ENCODE peak calls at places on chromosomes 4 and X, in seven cellular contexts. One of them, this sample, is unnamed. For H3K27me3, the result is how much of the 10 kb centered on the place peaks cover.

GRCh38 chrX:1524874-1525582 is 12.0 kb downstream of the P2RY8 start:
- DNase-seq in tibial artery: no peak
- DNase-seq in transverse colon: no peak
- DNase-seq in endothelial cell of umbilical vein: no peak
- DNase-seq in tibial nerve: no peak
- DNase-seq in ovary: no peak
- DNase-seq in PC-3: no peak
- DNase-seq in this sample: no peak

GRCh38 chr4:159048166-159048886 is 54.6 kb upstream of the RAPGEF2 start:
- DNase-seq in tibial artery: peak
- DNase-seq in tibial nerve: peak
- DNase-seq in endothelial cell of umbilical vein: peak
- DNase-seq in PC-3: peak
- DNase-seq in transverse colon: peak
- DNase-seq in ovary: peak
- DNase-seq in this sample: peak

GRCh38 chr4:7414046-7414445 is 20.7 kb downstream of the PSAPL1 start:
- DNase-seq in transverse colon: no peak
- DNase-seq in PC-3: no peak
- DNase-seq in ovary: peak
- DNase-seq in tibial artery: peak
- DNase-seq in endothelial cell of umbilical vein: no peak
- DNase-seq in tibial nerve: no peak
- DNase-seq in this sample: no peak

GRCh38 chr4:9773464-9773863 is 8.0 kb upstream of the DRD5 start:
- DNase-seq in PC-3: no peak
- DNase-seq in tibial artery: no peak
- DNase-seq in ovary: no peak
- DNase-seq in transverse colon: no peak
- DNase-seq in tibial nerve: no peak
- DNase-seq in endothelial cell of umbilical vein: no peak
- DNase-seq in this sample: no peak

GRCh38 chr4:55444822-55445221 is 49.1 kb downstream of the TMEM165 start:
- DNase-seq in PC-3: peak
- DNase-seq in ovary: no peak
- DNase-seq in endothelial cell of umbilical vein: peak
- DNase-seq in tibial artery: no peak
- DNase-seq in transverse colon: no peak
- DNase-seq in tibial nerve: no peak
- DNase-seq in this sample: peak

GRCh38 chrX:130834149-130834548 is 68.9 kb downstream of the ENOX2 start:
- DNase-seq in PC-3: no peak
- DNase-seq in transverse colon: no peak
- DNase-seq in endothelial cell of umbilical vein: peak
- DNase-seq in ovary: no peak
- DNase-seq in tibial artery: no peak
- DNase-seq in tibial nerve: no peak
- DNase-seq in this sample: no peak

GRCh38 chr4:102139132-102139573 is 206.1 kb downstream of the SLC39A8 start:
- DNase-seq in tibial artery: no peak
- DNase-seq in tibial nerve: no peak
- DNase-seq in transverse colon: no peak
- DNase-seq in ovary: no peak
- DNase-seq in endothelial cell of umbilical vein: peak
- DNase-seq in PC-3: peak
- DNase-seq in this sample: peak

GRCh38 chr4:141410839-141411238 is 190.1 kb downstream of the ZNF330 start:
- DNase-seq in tibial nerve: no peak
- DNase-seq in endothelial cell of umbilical vein: no peak
- DNase-seq in PC-3: no peak
- DNase-seq in ovary: no peak
- DNase-seq in tibial artery: no peak
- DNase-seq in transverse colon: no peak
- DNase-seq in this sample: no peak

GRCh38 chrX:9282325-9282724 is 182.5 kb upstream of the TBL1X start:
- DNase-seq in endothelial cell of umbilical vein: no peak
- DNase-seq in tibial nerve: peak
- DNase-seq in PC-3: no peak
- DNase-seq in ovary: no peak
- DNase-seq in tibial artery: no peak
- DNase-seq in transverse colon: no peak
- DNase-seq in this sample: no peak

DNA sequence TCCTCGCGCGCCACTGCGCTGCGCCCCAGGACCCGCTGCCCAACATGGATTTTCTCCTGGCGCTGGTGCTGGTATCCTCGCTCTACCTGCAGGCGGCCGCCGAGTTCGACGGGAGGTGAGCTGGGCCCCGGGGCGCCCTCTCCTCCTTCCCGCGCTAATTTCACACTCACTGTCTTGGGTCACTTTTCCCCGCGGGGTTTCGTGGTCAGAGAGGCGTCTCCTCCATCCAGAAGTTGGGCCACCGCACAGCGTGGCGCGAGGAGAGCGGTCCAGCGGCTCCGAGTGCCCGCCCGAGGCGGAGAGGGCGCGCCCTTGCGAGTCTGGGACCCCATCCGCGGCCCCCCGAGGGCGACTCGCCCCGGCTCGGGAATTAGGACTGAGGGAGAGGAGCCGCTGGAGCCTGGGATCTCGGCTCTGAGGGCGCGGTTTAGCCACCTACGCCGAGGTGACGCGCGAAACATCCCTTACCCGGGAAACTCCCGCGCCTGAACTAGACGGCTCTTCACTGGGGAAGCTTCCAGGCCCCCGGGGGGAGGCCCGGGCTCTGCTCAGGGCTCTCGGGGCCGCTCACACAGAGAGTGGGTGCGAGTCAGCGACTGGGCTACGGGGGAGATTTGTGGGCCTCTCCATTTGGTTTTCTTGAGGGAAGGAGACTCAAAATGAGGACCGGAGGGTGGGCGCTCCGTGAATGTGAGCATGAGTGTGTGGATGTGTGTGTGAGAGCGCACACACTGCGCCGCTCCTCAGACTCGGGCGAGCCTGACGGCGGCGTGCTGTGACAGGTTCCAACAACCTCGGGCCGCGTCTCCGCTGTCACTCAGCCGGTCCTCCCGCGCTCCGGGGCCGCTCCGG is 564 bp downstream of the NPNT start:
- DNase-seq in transverse colon: peak
- DNase-seq in PC-3: peak
- DNase-seq in ovary: no peak
- DNase-seq in tibial nerve: no peak
- DNase-seq in endothelial cell of umbilical vein: no peak
- DNase-seq in tibial artery: peak
- DNase-seq in this sample: peak
- TF ChIP-seq CTCF in transverse colon: peak
- TF ChIP-seq CTCF in PC-3: peak
- TF ChIP-seq CTCF in ovary: no peak
- TF ChIP-seq CTCF in tibial nerve: no peak
- TF ChIP-seq CTCF in endothelial cell of umbilical vein: no peak
- TF ChIP-seq CTCF in tibial artery: peak
- TF ChIP-seq CTCF in this sample: peak

GRCh38 chr4:116385583-116385982 is 699.8 kb downstream of the TRAM1L1 start:
- DNase-seq in transverse colon: no peak
- DNase-seq in PC-3: no peak
- DNase-seq in ovary: no peak
- DNase-seq in tibial artery: no peak
- DNase-seq in endothelial cell of umbilical vein: no peak
- DNase-seq in tibial nerve: no peak
- DNase-seq in this sample: no peak

GRCh38 chr4:116389139-116389538 is 696.2 kb downstream of the TRAM1L1 start:
- DNase-seq in tibial nerve: no peak
- DNase-seq in tibial artery: no peak
- DNase-seq in transverse colon: no peak
- DNase-seq in ovary: no peak
- DNase-seq in endothelial cell of umbilical vein: no peak
- DNase-seq in PC-3: no peak
- DNase-seq in this sample: no peak

GRCh38 chr4:116387942-116388474 is 697.4 kb downstream of the TRAM1L1 start:
- DNase-seq in tibial artery: no peak
- DNase-seq in PC-3: no peak
- DNase-seq in endothelial cell of umbilical vein: no peak
- DNase-seq in transverse colon: no peak
- DNase-seq in ovary: no peak
- DNase-seq in tibial nerve: no peak
- DNase-seq in this sample: no peak

GRCh38 chr4:116391020-116391419 is 694.4 kb downstream of the TRAM1L1 start:
- DNase-seq in PC-3: no peak
- DNase-seq in endothelial cell of umbilical vein: no peak
- DNase-seq in transverse colon: no peak
- DNase-seq in tibial artery: no peak
- DNase-seq in tibial nerve: no peak
- DNase-seq in ovary: no peak
- DNase-seq in this sample: no peak

GRCh38 chr4:116386856-116387255 is 698.5 kb downstream of the TRAM1L1 start:
- DNase-seq in transverse colon: no peak
- DNase-seq in tibial artery: no peak
- DNase-seq in tibial nerve: no peak
- DNase-seq in endothelial cell of umbilical vein: no peak
- DNase-seq in PC-3: no peak
- DNase-seq in ovary: no peak
- DNase-seq in this sample: no peak
- H3K27me3 ChIP-seq in transverse colon: under half
- H3K27me3 ChIP-seq in tibial artery: under half
- H3K27me3 ChIP-seq in tibial nerve: under half
- H3K27me3 ChIP-seq in endothelial cell of umbilical vein: under half
- H3K27me3 ChIP-seq in PC-3: under half
- H3K27me3 ChIP-seq in ovary: under half
- H3K27me3 ChIP-seq in this sample: under half

DNA sequence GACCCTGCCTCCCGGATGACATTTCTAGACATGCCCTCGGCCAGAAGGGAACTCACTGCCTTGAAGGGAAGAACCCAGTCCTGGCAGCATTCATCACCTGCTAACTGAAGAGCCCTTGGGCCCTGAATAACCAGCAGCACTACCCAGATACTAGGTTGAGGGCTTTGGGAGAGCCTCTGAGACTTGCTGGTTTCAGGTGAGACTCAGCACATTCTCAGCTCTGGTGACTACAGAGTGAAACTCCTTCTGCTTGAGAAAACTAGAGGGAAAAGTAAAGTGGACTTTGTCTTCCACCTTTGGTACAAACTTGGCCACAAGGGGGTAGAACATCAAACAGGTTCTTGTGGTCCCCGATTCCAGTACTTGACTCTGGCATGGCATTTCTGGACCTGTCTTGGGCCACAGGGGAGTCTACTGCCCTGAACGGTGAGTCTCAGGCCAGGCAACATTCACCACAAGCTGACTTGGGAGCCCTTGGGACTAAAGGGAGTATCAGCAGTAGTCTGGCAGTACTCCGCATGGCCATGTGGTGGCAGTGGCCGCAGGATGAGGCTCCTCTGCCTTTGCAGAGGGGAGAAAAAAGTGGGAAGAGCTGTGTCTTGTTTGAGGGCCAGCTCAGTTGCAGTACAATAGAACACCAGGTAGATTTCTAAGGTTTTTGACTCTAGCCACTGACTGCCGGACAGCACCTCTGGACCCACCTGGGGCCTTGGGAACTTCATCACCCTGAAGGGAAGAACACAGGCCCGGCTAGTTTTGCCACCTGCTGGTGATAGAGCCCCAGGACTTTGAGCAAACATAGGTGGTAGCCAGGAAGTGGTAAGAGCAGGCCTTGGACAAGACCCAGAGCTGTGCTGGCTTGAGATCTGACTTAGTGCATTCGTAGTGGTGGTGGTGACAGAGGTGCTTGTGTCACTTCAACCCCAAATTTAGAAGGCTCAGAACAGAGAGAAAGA is 414.8 kb downstream of the OPHN1 start:
- DNase-seq in tibial nerve: no peak
- DNase-seq in endothelial cell of umbilical vein: peak
- DNase-seq in tibial artery: no peak
- DNase-seq in PC-3: peak
- DNase-seq in transverse colon: no peak
- DNase-seq in ovary: no peak
- DNase-seq in this sample: peak
- TF ChIP-seq CTCF in tibial nerve: no peak
- TF ChIP-seq CTCF in endothelial cell of umbilical vein: peak
- TF ChIP-seq CTCF in tibial artery: no peak
- TF ChIP-seq CTCF in PC-3: peak
- TF ChIP-seq CTCF in transverse colon: no peak
- TF ChIP-seq CTCF in ovary: no peak
- TF ChIP-seq CTCF in this sample: peak

DNA sequence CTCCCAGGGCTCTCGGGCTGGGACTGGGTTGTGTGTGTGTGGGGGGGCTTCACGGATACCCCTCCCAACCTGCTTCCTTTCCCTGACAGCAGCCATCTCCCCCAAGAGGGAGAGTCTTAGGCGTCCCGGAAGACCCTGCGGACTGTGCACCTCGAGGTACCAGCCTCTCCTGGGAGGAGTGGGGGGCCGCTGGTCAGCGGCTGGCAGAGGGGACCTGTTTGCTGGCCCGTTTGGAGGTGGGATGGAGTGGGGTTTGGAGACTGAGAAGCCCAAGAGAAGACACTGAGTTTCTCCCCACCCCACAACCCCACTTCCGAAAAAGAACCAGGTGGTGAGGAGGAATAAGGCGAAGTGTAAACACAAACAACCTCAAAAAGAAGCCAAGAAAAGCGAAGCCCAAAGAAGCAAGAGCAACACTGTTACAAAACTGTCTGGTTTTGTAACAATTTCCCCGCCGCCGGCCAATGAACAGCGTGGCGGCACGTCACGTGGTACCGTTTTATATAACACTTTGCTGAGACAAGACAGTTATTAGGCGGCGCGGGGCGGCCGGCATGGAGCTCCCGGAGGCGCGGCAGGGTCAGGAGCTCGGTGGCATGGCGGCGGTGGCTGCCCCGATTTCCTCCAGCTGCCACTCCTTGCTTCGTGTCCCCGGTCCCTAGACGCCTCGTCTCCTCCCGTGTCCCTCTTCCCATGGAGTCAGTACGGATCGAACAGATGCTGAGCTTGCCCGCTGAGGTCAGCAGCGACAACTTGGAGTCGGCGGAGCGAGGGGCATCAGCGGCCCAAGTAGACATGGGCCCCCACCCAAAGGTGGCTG is at the start of gene LONRF3:
- DNase-seq in transverse colon: peak
- DNase-seq in ovary: peak
- DNase-seq in PC-3: peak
- DNase-seq in endothelial cell of umbilical vein: peak
- DNase-seq in tibial artery: peak
- DNase-seq in tibial nerve: peak
- DNase-seq in this sample: peak
- H3K27me3 ChIP-seq in transverse colon: under half
- H3K27me3 ChIP-seq in ovary: under half
- H3K27me3 ChIP-seq in PC-3: under half
- H3K27me3 ChIP-seq in endothelial cell of umbilical vein: under half
- H3K27me3 ChIP-seq in tibial artery: under half
- H3K27me3 ChIP-seq in tibial nerve: under half
- H3K27me3 ChIP-seq in this sample: under half

This sample was measured in bronchial epithelial cell.